ENCODE peak calls at places on chromosomes 4 and X, in eight cellular contexts. C is progenitor cell of endocrine pancreas, K is lower lobe of right lung, A is cardiac muscle cell, M is heart right ventricle, Q is Peyer's patch, L is fibroblast of villous mesenchyme, D is chondrocyte. G is an unnamed sample.

GRCh38 chr4:4980818-4981217 is 38.4 kb downstream of the CYTL1 start:
- DNase-seq in Q (no peak), D (no peak), C (no peak), A (peak; percentile 21), L (no peak), M (no peak), K (no peak), G (no peak)

GRCh38 chrX:51002160-51002632 is 91.7 kb downstream of the BMP15 start:
- DNase-seq in A (no peak), M (no peak), D (no peak), C (no peak), K (no peak), L (no peak), Q (no peak), G (no peak)

GRCh38 chr4:96630839-96631238 is 790.9 kb downstream of the PDHA2 start:
- DNase-seq in C (no peak), D (no peak), A (no peak), L (no peak), Q (no peak), M (no peak), K (no peak), G (no peak)

GRCh38 chr4:119025440-119025839 is 110.2 kb upstream of the MYOZ2 start:
- DNase-seq in A (peak; percentile 60), C (no peak), K (peak; percentile 73), L (peak; percentile 57), M (no peak), D (no peak), Q (peak; percentile 79), G (no peak)

GRCh38 chr4:1285790-1286553 is 3.7 kb upstream of the MAEA start:
- DNase-seq in L (no peak), Q (no peak), M (no peak), D (no peak), K (no peak), A (no peak), C (no peak), G (no peak)

GRCh38 chr4:147090486-147090885 is 144.8 kb upstream of the TTC29 start:
- DNase-seq in M (no peak), L (no peak), C (no peak), K (no peak), D (no peak), Q (no peak), A (no peak), G (no peak)

GRCh38 chr4:20359692-20360091 is 108.0 kb downstream of the SLIT2 start:
- DNase-seq in Q (no peak), K (no peak), L (no peak), M (no peak), D (no peak), A (no peak), C (no peak), G (no peak)

GRCh38 chr4:29711226-29711625 is 1008.9 kb upstream of the PCDH7 start:
- DNase-seq in K (no peak), L (no peak), A (no peak), Q (no peak), M (no peak), C (no peak), D (no peak), G (no peak)

GRCh38 chr4:177128306-177128705 is 181.4 kb upstream of the NEIL3 start:
- DNase-seq in C (no peak), A (peak; percentile 57), M (no peak), L (peak; percentile 25), Q (no peak), D (no peak), K (no peak), G (no peak)

GRCh38 chr4:4488405-4489404 is 53.1 kb downstream of the STX18 start:
- DNase-seq in D (no peak), M (peak; percentile 20), A (peak; percentile 88), L (peak; percentile 84), C (peak; percentile 37), K (no peak), Q (peak; percentile 91), G (peak; percentile 74)

GRCh38 chrX:105781794-105782193 is 40.5 kb upstream of the NRK start:
- DNase-seq in C (no peak), D (no peak), K (no peak), Q (no peak), L (no peak), M (no peak), A (no peak), G (no peak)

GRCh38 chr4:88659061-88659889 is 38.4 kb downstream of the NAP1L5 start:
- DNase-seq in L (peak; percentile 81), D (no peak), C (no peak), M (no peak), A (peak; percentile 76), Q (peak; percentile 64), K (no peak), G (peak; percentile 44)

GRCh38 chr4:47662975-47663374 is 174.9 kb downstream of the CORIN start:
- DNase-seq in L (peak; percentile 7), A (no peak), K (no peak), M (no peak), Q (no peak), C (no peak), D (no peak), G (peak; percentile 34)

GRCh38 chr4:186829740-186830449 is 106.2 kb upstream of the FAT1 start:
- DNase-seq in M (no peak), Q (no peak), D (no peak), A (peak; percentile 92), C (no peak), L (peak; percentile 98), K (no peak), G (no peak)

GRCh38 chr4:99381588-99382175 is 29.1 kb upstream of the ADH1C start:
- DNase-seq in K (no peak), C (no peak), A (no peak), Q (no peak), L (no peak), D (no peak), M (no peak), G (no peak)

GRCh38 chrX:10509397-10509796 is 111.0 kb downstream of the MID1 start:
- DNase-seq in D (no peak), Q (no peak), M (no peak), C (no peak), K (no peak), A (no peak), L (no peak), G (no peak)

GRCh38 chr4:189113389-189113888 is 827.2 kb upstream of the FRG1 start:
- DNase-seq in M (no peak), L (no peak), D (no peak), Q (no peak), K (no peak), A (no peak), C (no peak), G (no peak)

GRCh38 chr4:81422591-81422990 is 49.1 kb downstream of the RASGEF1B start:
- DNase-seq in C (no peak), D (no peak), A (no peak), Q (no peak), L (no peak), M (no peak), K (no peak), G (no peak)

GRCh38 chrX:105765691-105766090 is 56.6 kb upstream of the NRK start:
- DNase-seq in A (no peak), L (no peak), M (no peak), C (no peak), D (no peak), Q (no peak), K (no peak), G (no peak)

GRCh38 chrX:9847071-9847470 is 60.8 kb downstream of the SHROOM2 start:
- DNase-seq in Q (no peak), D (no peak), L (peak; percentile 79), K (no peak), A (peak; percentile 55), C (no peak), M (no peak), G (no peak)

GRCh38 chr4:120132935-120133334 is 66.3 kb upstream of the MAD2L1 start:
- DNase-seq in M (no peak), A (peak; percentile 16), L (peak; percentile 40), C (no peak), K (no peak), Q (no peak), D (no peak), G (no peak)

GRCh38 chr4:127251423-127251822 is 381.3 kb upstream of the INTU start:
- DNase-seq in Q (no peak), D (no peak), L (peak; percentile 15), M (no peak), C (no peak), A (peak; percentile 51), K (no peak), G (no peak)

GRCh38 chrX:129347291-129347690 is 176.0 kb downstream of the SMARCA1 start:
- DNase-seq in L (no peak), C (no peak), Q (no peak), K (no peak), D (no peak), A (no peak), M (no peak), G (no peak)
- TF ChIP-seq CTCF in L (no peak), C (peak; percentile 32), Q (no peak), K (no peak), D (no peak), A (no peak), M (no peak), G (peak; percentile 41)

DNA sequence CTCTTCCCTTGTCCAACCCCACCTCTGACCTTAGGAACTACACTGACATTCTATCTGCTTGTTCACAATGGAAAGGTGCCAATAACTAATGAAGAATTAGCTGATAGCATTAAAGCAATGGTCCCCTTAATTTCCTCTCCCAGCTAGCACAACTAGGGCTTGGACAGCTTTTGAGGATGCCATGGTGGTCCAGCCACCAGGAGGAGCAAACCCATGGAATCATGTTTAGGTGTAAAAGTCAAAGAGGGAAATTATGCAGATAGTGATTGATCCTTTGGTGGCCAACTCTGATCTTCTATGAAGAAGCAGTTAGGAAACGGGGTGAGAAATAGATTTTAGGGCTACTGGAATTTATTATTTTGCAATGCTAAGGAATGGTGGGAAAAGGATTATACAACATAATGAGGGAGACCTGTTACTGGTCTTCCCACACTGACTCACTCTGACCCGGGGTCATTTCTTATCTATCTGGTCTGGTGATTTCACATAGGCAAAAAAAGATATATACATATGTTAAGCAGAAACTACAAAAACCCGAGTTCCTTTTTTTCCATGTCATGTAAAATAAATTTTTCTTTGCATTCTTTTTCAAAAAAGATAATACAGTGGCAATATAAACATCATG is 45.8 kb upstream of the FBXW7 start:
- DNase-seq in Q (no peak), K (no peak), L (peak; percentile 94), M (no peak), C (no peak), A (peak; percentile 41), D (no peak), G (no peak)
- TF ChIP-seq CTCF in Q (no peak), K (no peak), L (peak; percentile 38), M (peak; percentile 15), C (peak; percentile 24), A (peak; percentile 42), D (peak; percentile 39), G (no peak)

GRCh38 chr4:94925764-94926347 is 168.1 kb downstream of the BMPR1B start:
- DNase-seq in A (no peak), K (no peak), D (no peak), L (no peak), C (no peak), M (no peak), Q (no peak), G (no peak)
- TF ChIP-seq CTCF in A (no peak), K (no peak), D (no peak), L (no peak), C (no peak), M (no peak), Q (no peak), G (no peak)

DNA sequence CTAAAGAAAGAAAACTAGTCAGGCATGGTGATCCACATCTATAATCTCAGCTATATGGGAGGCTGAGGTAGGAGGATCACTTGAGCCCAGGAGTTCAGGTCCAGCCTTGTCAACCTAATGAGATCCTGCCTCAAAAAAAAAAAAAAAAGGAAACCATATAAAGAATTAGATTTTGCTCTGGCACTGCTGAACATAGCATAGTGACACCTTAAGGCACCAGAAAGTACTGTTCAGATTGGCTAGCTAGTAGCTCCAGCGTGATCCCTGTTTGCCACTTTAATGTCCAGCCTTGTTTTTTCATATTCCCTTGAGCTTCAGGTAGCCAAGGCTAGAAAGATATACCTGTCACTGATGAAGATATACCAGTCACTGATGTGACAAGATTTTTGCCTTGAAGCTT is 34.1 kb downstream of the EXOC1 start:
- DNase-seq in D (no peak), C (no peak), Q (no peak), L (no peak), A (no peak), K (no peak), M (no peak), G (no peak)
- TF ChIP-seq CTCF in D (peak; percentile 45), C (peak; percentile 20), Q (no peak), L (no peak), A (no peak), K (no peak), M (no peak), G (no peak)

G was measured in endothelial cell.